ENCODE peak calls at places on chromosomes 3 and 15, in ten cellular contexts. One of them, this sample, is unnamed.
A peak's percentile ranks its signal among the peaks of the same experiment; 100 is the strongest.

GRCh38 chr3:180420804-180421203 is 181.2 kb upstream of the TTC14 start:
- DNase-seq in IMR-90: peak; percentile 39
- DNase-seq in ovary: no peak
- DNase-seq in heart left ventricle: no peak
- DNase-seq in HCT116: no peak
- DNase-seq in right lobe of liver: no peak
- DNase-seq in adrenal gland: no peak
- DNase-seq in stomach: no peak
- DNase-seq in HepG2: no peak
- DNase-seq in Peyer's patch: no peak
- DNase-seq in this sample: no peak

GRCh38 chr3:142853270-142854163 is 35.4 kb downstream of the PCOLCE2 start:
- DNase-seq in IMR-90: peak; percentile 21
- DNase-seq in ovary: no peak
- DNase-seq in heart left ventricle: peak; percentile 78
- DNase-seq in HCT116: peak; percentile 24
- DNase-seq in right lobe of liver: peak; percentile 88
- DNase-seq in adrenal gland: no peak
- DNase-seq in stomach: peak; percentile 32
- DNase-seq in HepG2: peak; percentile 71
- DNase-seq in Peyer's patch: no peak
- DNase-seq in this sample: no peak

GRCh38 chr3:180102134-180102533 is 65.4 kb upstream of the PEX5L start:
- DNase-seq in IMR-90: no peak
- DNase-seq in ovary: no peak
- DNase-seq in heart left ventricle: no peak
- DNase-seq in HCT116: no peak
- DNase-seq in right lobe of liver: no peak
- DNase-seq in adrenal gland: no peak
- DNase-seq in stomach: no peak
- DNase-seq in HepG2: peak; percentile 6
- DNase-seq in Peyer's patch: no peak
- DNase-seq in this sample: no peak

GRCh38 chr3:198062068-198062465 is 102.0 kb downstream of the LMLN start:
- DNase-seq in IMR-90: no peak
- DNase-seq in ovary: no peak
- DNase-seq in heart left ventricle: no peak
- DNase-seq in HCT116: no peak
- DNase-seq in right lobe of liver: no peak
- DNase-seq in adrenal gland: no peak
- DNase-seq in stomach: no peak
- DNase-seq in HepG2: no peak
- DNase-seq in Peyer's patch: no peak
- DNase-seq in this sample: no peak

GRCh38 chr3:56869157-56869889 is 67.6 kb upstream of the ARHGEF3 start:
- DNase-seq in IMR-90: peak; percentile 53
- DNase-seq in ovary: no peak
- DNase-seq in heart left ventricle: no peak
- DNase-seq in HCT116: no peak
- DNase-seq in right lobe of liver: no peak
- DNase-seq in adrenal gland: no peak
- DNase-seq in stomach: no peak
- DNase-seq in HepG2: no peak
- DNase-seq in Peyer's patch: no peak
- DNase-seq in this sample: no peak

GRCh38 chr15:49424954-49425353 is 1.9 kb downstream of the FGF7 start:
- DNase-seq in IMR-90: peak; percentile 39
- DNase-seq in ovary: no peak
- DNase-seq in heart left ventricle: no peak
- DNase-seq in HCT116: no peak
- DNase-seq in right lobe of liver: no peak
- DNase-seq in adrenal gland: no peak
- DNase-seq in stomach: no peak
- DNase-seq in HepG2: no peak
- DNase-seq in Peyer's patch: no peak
- DNase-seq in this sample: no peak

GRCh38 chr15:58423858-58424608 is 7.8 kb upstream of the LIPC start:
- DNase-seq in IMR-90: peak; percentile 42
- DNase-seq in ovary: no peak
- DNase-seq in heart left ventricle: no peak
- DNase-seq in HCT116: no peak
- DNase-seq in right lobe of liver: no peak
- DNase-seq in adrenal gland: no peak
- DNase-seq in stomach: no peak
- DNase-seq in HepG2: no peak
- DNase-seq in Peyer's patch: no peak
- DNase-seq in this sample: no peak

GRCh38 chr3:4680881-4681300 is 187.7 kb downstream of the ITPR1 start:
- DNase-seq in IMR-90: peak; percentile 29
- DNase-seq in ovary: no peak
- DNase-seq in heart left ventricle: no peak
- DNase-seq in HCT116: no peak
- DNase-seq in right lobe of liver: no peak
- DNase-seq in adrenal gland: no peak
- DNase-seq in stomach: no peak
- DNase-seq in HepG2: no peak
- DNase-seq in Peyer's patch: no peak
- DNase-seq in this sample: no peak

GRCh38 chr15:92608866-92609700 is 46.5 kb downstream of the FAM174B start:
- DNase-seq in IMR-90: no peak
- DNase-seq in ovary: no peak
- DNase-seq in heart left ventricle: no peak
- DNase-seq in HCT116: no peak
- DNase-seq in right lobe of liver: no peak
- DNase-seq in adrenal gland: no peak
- DNase-seq in stomach: no peak
- DNase-seq in HepG2: no peak
- DNase-seq in Peyer's patch: peak; percentile 23
- DNase-seq in this sample: no peak

GRCh38 chr3:143643905-143644304 is 204.4 kb downstream of the SLC9A9 start:
- DNase-seq in IMR-90: no peak
- DNase-seq in ovary: no peak
- DNase-seq in heart left ventricle: no peak
- DNase-seq in HCT116: no peak
- DNase-seq in right lobe of liver: no peak
- DNase-seq in adrenal gland: no peak
- DNase-seq in stomach: no peak
- DNase-seq in HepG2: no peak
- DNase-seq in Peyer's patch: no peak
- DNase-seq in this sample: no peak

GRCh38 chr15:62456011-62456920 is 291.2 kb upstream of the C2CD4B start:
- DNase-seq in IMR-90: peak; percentile 56
- DNase-seq in ovary: no peak
- DNase-seq in heart left ventricle: peak; percentile 43
- DNase-seq in HCT116: no peak
- DNase-seq in right lobe of liver: no peak
- DNase-seq in adrenal gland: no peak
- DNase-seq in stomach: no peak
- DNase-seq in HepG2: no peak
- DNase-seq in Peyer's patch: no peak
- DNase-seq in this sample: peak; percentile 54

GRCh38 chr15:27671794-27672438 is 427.2 kb downstream of the OCA2 start:
- DNase-seq in IMR-90: no peak
- DNase-seq in ovary: no peak
- DNase-seq in heart left ventricle: no peak
- DNase-seq in HCT116: no peak
- DNase-seq in right lobe of liver: no peak
- DNase-seq in adrenal gland: no peak
- DNase-seq in stomach: no peak
- DNase-seq in HepG2: no peak
- DNase-seq in Peyer's patch: no peak
- DNase-seq in this sample: no peak

GRCh38 chr15:72934006-72934405 is 118.3 kb upstream of the NEO1 start:
- DNase-seq in IMR-90: peak; percentile 21
- DNase-seq in ovary: no peak
- DNase-seq in heart left ventricle: no peak
- DNase-seq in HCT116: no peak
- DNase-seq in right lobe of liver: no peak
- DNase-seq in adrenal gland: no peak
- DNase-seq in stomach: no peak
- DNase-seq in HepG2: no peak
- DNase-seq in Peyer's patch: no peak
- DNase-seq in this sample: no peak

GRCh38 chr3:106403746-106404145 is 534.9 kb upstream of the CBLB start:
- DNase-seq in IMR-90: no peak
- DNase-seq in ovary: no peak
- DNase-seq in heart left ventricle: no peak
- DNase-seq in HCT116: no peak
- DNase-seq in right lobe of liver: no peak
- DNase-seq in adrenal gland: no peak
- DNase-seq in stomach: no peak
- DNase-seq in HepG2: no peak
- DNase-seq in Peyer's patch: no peak
- DNase-seq in this sample: no peak
- TF ChIP-seq POLR2A in IMR-90: no peak
- TF ChIP-seq POLR2A in ovary: no peak
- TF ChIP-seq POLR2A in heart left ventricle: no peak
- TF ChIP-seq POLR2A in HCT116: no peak
- TF ChIP-seq POLR2A in right lobe of liver: no peak
- TF ChIP-seq POLR2A in adrenal gland: no peak
- TF ChIP-seq POLR2A in stomach: no peak
- TF ChIP-seq POLR2A in HepG2: no peak
- TF ChIP-seq POLR2A in Peyer's patch: no peak
- TF ChIP-seq POLR2A in this sample: no peak

DNA sequence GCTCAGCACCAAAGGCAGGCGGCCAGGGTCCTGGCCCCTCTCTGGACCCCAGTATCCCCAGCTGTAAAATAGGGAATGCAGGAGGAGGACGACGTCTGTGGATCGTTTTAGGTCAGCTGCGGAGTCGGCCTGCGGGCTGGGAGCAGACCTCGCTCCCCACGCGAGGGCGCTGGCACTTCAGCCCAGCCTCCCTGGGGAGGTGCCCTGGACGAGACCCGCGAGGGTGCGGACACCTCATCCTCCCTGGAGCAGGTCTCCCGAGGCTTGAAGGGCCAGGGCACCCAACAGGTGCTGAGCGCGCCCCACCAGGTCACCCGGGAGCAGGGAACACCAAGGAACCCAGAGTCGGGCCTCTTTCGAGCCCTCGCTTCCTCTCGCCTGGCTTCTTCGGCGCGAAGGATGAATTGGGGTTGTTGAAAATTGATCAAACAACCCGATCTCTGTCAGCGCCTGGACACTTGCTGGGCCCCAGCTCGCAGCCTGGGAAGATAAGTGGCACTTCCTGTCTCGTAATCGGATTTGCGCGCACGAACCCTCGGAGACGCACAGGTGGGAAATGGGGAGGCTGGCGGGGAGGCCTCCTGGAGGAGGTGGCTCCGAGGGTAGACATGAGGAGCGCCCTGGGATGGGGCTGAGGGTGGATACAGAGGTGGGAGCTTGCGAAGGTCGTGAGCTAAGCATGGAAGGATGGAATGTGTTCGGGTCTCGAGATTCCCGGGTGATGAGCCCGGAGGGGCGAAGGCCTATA is 588 bp upstream of the VIPR1 start:
- DNase-seq in IMR-90: peak; percentile 2
- DNase-seq in ovary: no peak
- DNase-seq in heart left ventricle: peak; percentile 78
- DNase-seq in HCT116: no peak
- DNase-seq in right lobe of liver: peak; percentile 76
- DNase-seq in adrenal gland: peak; percentile 54
- DNase-seq in stomach: peak; percentile 78
- DNase-seq in HepG2: peak; percentile 22
- DNase-seq in Peyer's patch: peak; percentile 88
- DNase-seq in this sample: no peak
- H3K27me3 ChIP-seq in IMR-90: peaks cover 58% of the 10 kb centered on the region
- H3K27me3 ChIP-seq in ovary: no peaks in the 10 kb centered on the region
- H3K27me3 ChIP-seq in heart left ventricle: peaks cover 11% of the 10 kb centered on the region
- H3K27me3 ChIP-seq in HCT116: no peaks in the 10 kb centered on the region
- H3K27me3 ChIP-seq in right lobe of liver: no peaks in the 10 kb centered on the region
- H3K27me3 ChIP-seq in adrenal gland: peaks cover 13% of the 10 kb centered on the region
- H3K27me3 ChIP-seq in stomach: peaks cover 19% of the 10 kb centered on the region
- H3K27me3 ChIP-seq in HepG2: peaks cover 60% of the 10 kb centered on the region
- H3K27me3 ChIP-seq in Peyer's patch: no peaks in the 10 kb centered on the region
- H3K27me3 ChIP-seq in this sample: peaks cover 20% of the 10 kb centered on the region

DNA sequence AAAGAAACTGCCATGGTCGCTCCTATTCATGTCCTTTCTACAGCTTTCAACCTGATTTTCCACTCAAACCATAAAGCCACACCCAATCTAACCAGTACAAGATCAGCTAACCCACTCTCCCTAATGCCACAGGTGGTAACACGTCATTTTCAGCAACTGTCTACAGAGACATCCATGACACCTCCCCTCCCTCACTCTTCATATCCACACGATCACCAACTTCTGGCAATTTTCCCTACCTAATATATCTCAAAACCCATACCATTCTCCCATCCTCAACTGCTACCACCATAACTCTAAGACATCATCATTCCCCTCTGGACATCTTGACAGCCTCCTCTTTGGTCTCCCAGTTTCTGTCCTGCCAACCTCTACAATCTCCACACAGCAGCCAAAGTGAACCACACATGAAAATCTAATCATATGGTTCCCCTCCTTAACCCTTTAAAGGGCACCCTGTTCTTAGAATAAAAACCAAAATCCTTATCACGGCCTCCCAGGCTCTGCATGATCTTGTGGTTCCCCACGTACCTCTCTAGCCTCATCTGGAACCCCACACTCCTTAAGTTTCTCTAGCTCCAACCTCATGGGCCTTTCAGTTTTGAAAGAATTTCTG is 33.6 kb downstream of the SPINK8 start:
- DNase-seq in IMR-90: no peak
- DNase-seq in ovary: no peak
- DNase-seq in heart left ventricle: no peak
- DNase-seq in HCT116: no peak
- DNase-seq in right lobe of liver: no peak
- DNase-seq in adrenal gland: no peak
- DNase-seq in stomach: no peak
- DNase-seq in HepG2: no peak
- DNase-seq in Peyer's patch: no peak
- DNase-seq in this sample: no peak
- H3K4me3 ChIP-seq in IMR-90: no peak overlapping the region
- H3K4me3 ChIP-seq in ovary: peak overlapping the region; percentile 71
- H3K4me3 ChIP-seq in heart left ventricle: peak overlapping the region; percentile 79
- H3K4me3 ChIP-seq in HCT116: peak overlapping the region; percentile 81
- H3K4me3 ChIP-seq in right lobe of liver: no peak overlapping the region
- H3K4me3 ChIP-seq in adrenal gland: no peak overlapping the region
- H3K4me3 ChIP-seq in stomach: peak overlapping the region; percentile 79
- H3K4me3 ChIP-seq in HepG2: no peak overlapping the region
- H3K4me3 ChIP-seq in Peyer's patch: peak overlapping the region; percentile 86
- H3K4me3 ChIP-seq in this sample: peak overlapping the region; percentile 95

DNA sequence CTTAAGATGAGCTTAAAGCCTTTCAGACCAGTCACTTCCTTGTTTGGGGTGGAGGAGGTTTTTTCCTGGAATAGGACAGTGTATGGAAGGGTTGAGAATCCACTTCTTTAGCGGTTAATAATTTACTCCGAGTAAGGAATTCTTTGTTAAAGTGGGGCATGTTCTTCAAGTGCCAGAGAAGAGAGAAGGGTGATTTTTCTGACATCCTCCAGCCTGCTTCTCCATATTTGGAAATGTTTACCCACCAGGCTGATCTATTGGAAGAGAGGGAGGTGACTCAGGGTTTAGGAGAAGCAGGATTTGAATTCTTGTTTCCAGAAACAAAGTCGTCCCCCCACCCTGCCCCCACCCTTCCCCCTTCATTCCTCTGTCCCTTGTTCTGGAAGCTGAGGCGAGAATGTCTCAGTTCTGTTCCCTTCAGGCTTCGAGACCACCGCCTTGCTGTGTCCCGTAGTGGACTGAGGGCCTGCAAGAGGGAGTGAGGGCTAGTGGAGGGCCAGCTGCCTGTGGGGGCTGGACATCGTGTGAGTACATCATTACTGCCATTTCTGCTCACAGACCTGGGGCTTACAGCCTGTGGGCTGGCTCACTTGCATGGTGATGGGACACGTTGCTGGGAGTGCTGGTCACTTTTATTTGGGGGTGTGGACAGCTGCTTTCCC is 58.5 kb downstream of the LPP start:
- DNase-seq in IMR-90: peak; percentile 89
- DNase-seq in ovary: no peak
- DNase-seq in heart left ventricle: no peak
- DNase-seq in HCT116: no peak
- DNase-seq in right lobe of liver: no peak
- DNase-seq in adrenal gland: no peak
- DNase-seq in stomach: no peak
- DNase-seq in HepG2: peak; percentile 80
- DNase-seq in Peyer's patch: no peak
- DNase-seq in this sample: no peak
- TF ChIP-seq POLR2A in IMR-90: no peak
- TF ChIP-seq POLR2A in ovary: no peak
- TF ChIP-seq POLR2A in heart left ventricle: no peak
- TF ChIP-seq POLR2A in HCT116: no peak
- TF ChIP-seq POLR2A in right lobe of liver: no peak
- TF ChIP-seq POLR2A in adrenal gland: no peak
- TF ChIP-seq POLR2A in stomach: no peak
- TF ChIP-seq POLR2A in HepG2: no peak
- TF ChIP-seq POLR2A in Peyer's patch: no peak
- TF ChIP-seq POLR2A in this sample: no peak

This sample was measured in gastrocnemius medialis.